ENCODE peak calls at places on chromosomes 4 and X, in six cellular contexts. C, R, Y, L, Q and G are unnamed samples.

GRCh38 chr4:38319456-38320348 is 344.3 kb upstream of the KLF3 start:
- DNase-seq in C (peak), R (peak), Y (peak), L (peak), Q (peak), G (peak)

GRCh38 chrX:136941396-136942337 is 61.1 kb upstream of the RBMX start:
- DNase-seq in C (no peak), R (no peak), Y (no peak), L (no peak), Q (no peak), G (no peak)

GRCh38 chr4:53537606-53538005 is 53.7 kb downstream of the LNX1 start:
- DNase-seq in C (no peak), R (no peak), Y (no peak), L (peak), Q (no peak), G (no peak)

GRCh38 chr4:107071108-107071507 is 35.0 kb upstream of the DKK2 start:
- DNase-seq in C (no peak), R (no peak), Y (no peak), L (no peak), Q (no peak), G (no peak)

GRCh38 chr4:40915318-40916217 is 165.8 kb downstream of the NSUN7 start:
- DNase-seq in C (peak), R (no peak), Y (no peak), L (no peak), Q (no peak), G (no peak)

GRCh38 chr4:38152305-38152704 is 192.1 kb downstream of the PTTG2 start:
- DNase-seq in C (no peak), R (no peak), Y (no peak), L (no peak), Q (no peak), G (no peak)

GRCh38 chr4:122602277-122603142 is 18.4 kb downstream of the IL21 start:
- DNase-seq in C (peak), R (no peak), Y (peak), L (peak), Q (no peak), G (no peak)

GRCh38 chr4:121888134-121888533 is 17.9 kb upstream of the BBS7 start:
- DNase-seq in C (no peak), R (no peak), Y (no peak), L (no peak), Q (no peak), G (no peak)

GRCh38 chr4:133129237-133129636 is 19.9 kb upstream of the PCDH10 start:
- DNase-seq in C (no peak), R (no peak), Y (no peak), L (no peak), Q (no peak), G (no peak)

GRCh38 chr4:77819409-77819835 is 254 bp upstream of the CNOT6L start:
- DNase-seq in C (peak), R (peak), Y (no peak), L (no peak), Q (no peak), G (peak)

GRCh38 chr4:41359069-41359769 is 102.5 kb downstream of the UCHL1 start:
- DNase-seq in C (no peak), R (peak), Y (peak), L (no peak), Q (no peak), G (no peak)